ENCODE peak calls at places on chromosomes 11 and 22, in seven cellular contexts. L is adrenal gland, T is endodermal cell, S is mucosa of gallbladder, Q is amniotic stem cell, J is activated gamma-delta T cell, N is anterior cingulate cortex. C is an unnamed sample.

GRCh38 chr11:116829525-116830183 is at the start of gene APOC3:
- DNase-seq in L (no peak), T (no peak), S (no peak), Q (no peak), J (no peak), N (no peak), C (no peak)

GRCh38 chr11:22539851-22540376 is 85.7 kb downstream of the FANCF start:
- DNase-seq in L (no peak), T (no peak), S (no peak), Q (peak), J (no peak), N (peak), C (no peak)

GRCh38 chr11:67489203-67489859 is 6.5 kb downstream of the AIP start:
- DNase-seq in L (no peak), T (peak), S (no peak), Q (no peak), J (no peak), N (no peak), C (no peak)

GRCh38 chr11:57491371-57492061 is 24.0 kb downstream of the SLC43A1 start:
- DNase-seq in L (peak), T (peak), S (no peak), Q (no peak), J (no peak), N (no peak), C (no peak)

GRCh38 chr11:112455791-112456190 is 195.1 kb upstream of the PLET1 start:
- DNase-seq in L (no peak), T (no peak), S (no peak), Q (no peak), J (no peak), N (no peak), C (no peak)

GRCh38 chr22:17890245-17890671 is 116.0 kb upstream of the BID start:
- DNase-seq in L (peak), T (no peak), S (no peak), Q (no peak), J (no peak), N (no peak), C (no peak)

GRCh38 chr11:12724301-12725046 is 50.3 kb downstream of the TEAD1 start:
- DNase-seq in L (peak), T (peak), S (peak), Q (peak), J (no peak), N (no peak), C (no peak)

GRCh38 chr22:25829237-25829636 is 87.2 kb downstream of the MYO18B start:
- DNase-seq in L (no peak), T (no peak), S (no peak), Q (no peak), J (no peak), N (no peak), C (no peak)

GRCh38 chr11:48168815-48169214 is 47.8 kb upstream of the OR4B1 start:
- DNase-seq in L (no peak), T (no peak), S (no peak), Q (no peak), J (no peak), N (no peak), C (no peak)

GRCh38 chr11:441418-442274 is at the start of gene ANO9:
- DNase-seq in L (no peak), T (peak), S (peak), Q (no peak), J (no peak), N (no peak), C (no peak)

GRCh38 chr11:9893474-9893873 is 229.6 kb downstream of the SWAP70 start:
- DNase-seq in L (no peak), T (peak), S (no peak), Q (no peak), J (no peak), N (no peak), C (no peak)

GRCh38 chr11:3710485-3711259 is 39.5 kb upstream of the CHRNA10 start:
- DNase-seq in L (no peak), T (no peak), S (no peak), Q (no peak), J (no peak), N (no peak), C (no peak)

GRCh38 chr11:67248653-67249052 is 17.6 kb upstream of the GRK2 start:
- DNase-seq in L (peak), T (no peak), S (no peak), Q (no peak), J (no peak), N (no peak), C (no peak)

GRCh38 chr11:59556883-59557205 is 45.5 kb downstream of the OR4D9 start:
- DNase-seq in L (no peak), T (peak), S (no peak), Q (no peak), J (no peak), N (no peak), C (no peak)

GRCh38 chr11:34623463-34623862 is 2.6 kb downstream of the EHF start:
- DNase-seq in L (no peak), T (no peak), S (no peak), Q (no peak), J (no peak), N (no peak), C (no peak)

GRCh38 chr11:68120212-68121066 is 749 bp downstream of the CHKA start:
- DNase-seq in L (peak), T (peak), S (peak), Q (no peak), J (peak), N (peak), C (no peak)

GRCh38 chr11:3807856-3808845 is at the start of gene PGAP2:
- DNase-seq in L (peak), T (peak), S (peak), Q (peak), J (peak), N (peak), C (no peak)

GRCh38 chr11:31702966-31703365 is 108.2 kb downstream of the PAX6 start:
- DNase-seq in L (no peak), T (no peak), S (no peak), Q (no peak), J (no peak), N (no peak), C (no peak)

GRCh38 chr11:132639986-132640385 is 892.3 kb downstream of the OPCML start:
- DNase-seq in L (no peak), T (no peak), S (no peak), Q (no peak), J (no peak), N (peak), C (no peak)

GRCh38 chr11:107778839-107779517 is 67.1 kb upstream of the SLN start:
- DNase-seq in L (no peak), T (no peak), S (no peak), Q (no peak), J (no peak), N (no peak), C (no peak)

GRCh38 chr11:17974246-17974645 is 38.6 kb downstream of the SERGEF start:
- DNase-seq in L (no peak), T (no peak), S (no peak), Q (no peak), J (no peak), N (peak), C (no peak)